ENCODE peak calls at places on chromosomes 7 and 10, in seven cellular contexts. One of them, this sample, is unnamed.

GRCh38 chr7:31782411-31782991 is 95.5 kb downstream of the PPP1R17 start:
- DNase-seq in Peyer's patch: no peak
- DNase-seq in esophagus squamous epithelium: no peak
- DNase-seq in A549: peak; percentile 67
- DNase-seq in testis: peak; percentile 28
- DNase-seq in prostate gland: no peak
- DNase-seq in spleen: no peak
- DNase-seq in this sample: no peak

GRCh38 chr10:33073641-33074410 is 115.8 kb upstream of the ITGB1 start:
- DNase-seq in prostate gland: no peak
- DNase-seq in Peyer's patch: no peak
- DNase-seq in esophagus squamous epithelium: no peak
- DNase-seq in spleen: no peak
- DNase-seq in testis: no peak
- DNase-seq in A549: no peak
- DNase-seq in this sample: no peak

GRCh38 chr7:81007053-81007452 is 88.2 kb upstream of the SEMA3C start:
- DNase-seq in testis: no peak
- DNase-seq in A549: no peak
- DNase-seq in Peyer's patch: no peak
- DNase-seq in esophagus squamous epithelium: no peak
- DNase-seq in spleen: no peak
- DNase-seq in prostate gland: no peak
- DNase-seq in this sample: no peak

GRCh38 chr7:2145835-2146580 is 86.7 kb downstream of the MAD1L1 start:
- DNase-seq in A549: no peak
- DNase-seq in prostate gland: no peak
- DNase-seq in testis: no peak
- DNase-seq in esophagus squamous epithelium: no peak
- DNase-seq in spleen: no peak
- DNase-seq in Peyer's patch: no peak
- DNase-seq in this sample: no peak

GRCh38 chr10:98030991-98031431 is 590 bp upstream of the CRTAC1 start:
- DNase-seq in A549: no peak
- DNase-seq in prostate gland: peak; percentile 15
- DNase-seq in Peyer's patch: no peak
- DNase-seq in testis: no peak
- DNase-seq in esophagus squamous epithelium: no peak
- DNase-seq in spleen: no peak
- DNase-seq in this sample: no peak

GRCh38 chr7:18457832-18458231 is 37.7 kb upstream of the HDAC9 start:
- DNase-seq in testis: no peak
- DNase-seq in Peyer's patch: no peak
- DNase-seq in esophagus squamous epithelium: no peak
- DNase-seq in A549: no peak
- DNase-seq in spleen: no peak
- DNase-seq in prostate gland: no peak
- DNase-seq in this sample: no peak

GRCh38 chr7:14698239-14698638 is 204.3 kb downstream of the DGKB start:
- DNase-seq in esophagus squamous epithelium: no peak
- DNase-seq in A549: no peak
- DNase-seq in spleen: no peak
- DNase-seq in prostate gland: no peak
- DNase-seq in testis: no peak
- DNase-seq in Peyer's patch: no peak
- DNase-seq in this sample: no peak

GRCh38 chr10:21092683-21093524 is 195.8 kb upstream of the NEBL start:
- DNase-seq in A549: no peak
- DNase-seq in testis: no peak
- DNase-seq in prostate gland: no peak
- DNase-seq in spleen: no peak
- DNase-seq in esophagus squamous epithelium: no peak
- DNase-seq in Peyer's patch: no peak
- DNase-seq in this sample: no peak

GRCh38 chr10:29648114-29648982 is 13.6 kb upstream of the SVIL start:
- DNase-seq in Peyer's patch: peak; percentile 57
- DNase-seq in prostate gland: no peak
- DNase-seq in testis: peak; percentile 51
- DNase-seq in spleen: no peak
- DNase-seq in A549: no peak
- DNase-seq in esophagus squamous epithelium: no peak
- DNase-seq in this sample: no peak

GRCh38 chr10:124145109-124145860 is 51.9 kb upstream of the CHST15 start:
- DNase-seq in testis: peak; percentile 48
- DNase-seq in Peyer's patch: no peak
- DNase-seq in esophagus squamous epithelium: no peak
- DNase-seq in A549: no peak
- DNase-seq in spleen: peak; percentile 92
- DNase-seq in prostate gland: no peak
- DNase-seq in this sample: no peak

GRCh38 chr10:124142296-124142853 is 49.0 kb upstream of the CHST15 start:
- DNase-seq in testis: no peak
- DNase-seq in esophagus squamous epithelium: no peak
- DNase-seq in prostate gland: no peak
- DNase-seq in spleen: peak; percentile 44
- DNase-seq in A549: no peak
- DNase-seq in Peyer's patch: no peak
- DNase-seq in this sample: no peak

GRCh38 chr10:124142960-124143359 is 49.6 kb upstream of the CHST15 start:
- DNase-seq in A549: no peak
- DNase-seq in Peyer's patch: no peak
- DNase-seq in prostate gland: no peak
- DNase-seq in testis: no peak
- DNase-seq in spleen: peak; percentile 74
- DNase-seq in esophagus squamous epithelium: no peak
- DNase-seq in this sample: no peak

GRCh38 chr10:124144536-124144935 is 51.1 kb upstream of the CHST15 start:
- DNase-seq in esophagus squamous epithelium: no peak
- DNase-seq in spleen: peak; percentile 76
- DNase-seq in A549: no peak
- DNase-seq in Peyer's patch: no peak
- DNase-seq in testis: no peak
- DNase-seq in prostate gland: no peak
- DNase-seq in this sample: no peak

GRCh38 chr10:124143721-124144120 is 50.3 kb upstream of the CHST15 start:
- DNase-seq in spleen: peak; percentile 65
- DNase-seq in Peyer's patch: no peak
- DNase-seq in testis: no peak
- DNase-seq in A549: no peak
- DNase-seq in prostate gland: no peak
- DNase-seq in esophagus squamous epithelium: no peak
- DNase-seq in this sample: no peak
- H3K4me1 ChIP-seq in spleen: peaks cover 57% of the 10 kb centered on the region
- H3K4me1 ChIP-seq in Peyer's patch: no peaks in the 10 kb centered on the region
- H3K4me1 ChIP-seq in testis: peaks cover 5% of the 10 kb centered on the region
- H3K4me1 ChIP-seq in A549: no peaks in the 10 kb centered on the region
- H3K4me1 ChIP-seq in prostate gland: no peaks in the 10 kb centered on the region
- H3K4me1 ChIP-seq in esophagus squamous epithelium: peaks cover 21% of the 10 kb centered on the region
- H3K4me1 ChIP-seq in this sample: peaks cover 7% of the 10 kb centered on the region

DNA sequence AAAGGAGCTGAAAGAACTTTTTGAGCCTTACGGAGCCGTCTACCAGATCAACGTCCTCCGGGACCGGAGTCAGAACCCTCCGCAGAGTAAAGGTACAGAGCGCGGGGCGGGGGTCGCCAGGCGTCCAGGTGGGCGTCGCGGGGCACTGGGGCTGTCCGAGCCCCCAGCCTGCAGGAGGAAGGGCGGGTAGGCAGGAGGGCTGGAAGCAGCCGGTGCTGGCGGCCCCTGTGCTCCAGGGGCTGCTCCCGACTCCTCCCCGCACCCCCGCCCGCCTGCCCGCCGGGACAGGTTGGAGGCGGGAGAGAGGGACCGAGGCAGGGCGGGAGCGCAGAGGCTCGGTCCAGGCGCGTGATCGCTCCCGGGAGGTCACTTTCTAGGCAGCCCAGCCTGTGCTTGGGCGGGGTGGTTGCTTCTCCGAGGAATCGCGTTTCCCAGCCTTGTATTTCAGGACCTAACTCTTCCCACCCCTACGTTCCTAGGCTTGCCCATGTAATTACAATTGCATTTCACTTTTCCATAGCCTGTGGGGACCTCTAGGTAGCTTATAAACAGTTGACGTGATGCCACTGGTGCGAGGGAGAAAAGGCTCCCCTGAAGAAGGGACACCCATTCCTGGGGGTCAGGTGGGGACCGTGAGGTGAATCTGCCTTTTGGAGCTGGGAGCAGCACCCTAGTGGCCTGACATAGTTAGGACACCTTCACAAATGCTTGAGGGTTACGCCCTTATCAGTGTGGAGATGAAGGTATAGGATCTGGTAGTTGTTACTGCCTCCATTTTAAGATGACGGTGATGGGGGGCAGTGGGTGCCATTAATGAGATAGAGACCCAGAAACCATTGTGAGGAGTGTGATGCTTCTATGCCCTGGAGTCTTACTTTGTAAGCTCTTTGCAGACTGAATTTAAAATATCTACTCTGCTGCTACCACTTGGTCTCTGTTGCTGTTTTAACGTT is 148.2 kb downstream of the CELF2 start:
- DNase-seq in testis: peak; percentile 85
- DNase-seq in esophagus squamous epithelium: no peak
- DNase-seq in A549: peak; percentile 5
- DNase-seq in prostate gland: peak; percentile 28
- DNase-seq in Peyer's patch: peak; percentile 66
- DNase-seq in spleen: peak; percentile 90
- DNase-seq in this sample: no peak
- TF ChIP-seq POLR2A in testis: no peak
- TF ChIP-seq POLR2A in esophagus squamous epithelium: no peak
- TF ChIP-seq POLR2A in A549: no peak
- TF ChIP-seq POLR2A in prostate gland: no peak
- TF ChIP-seq POLR2A in Peyer's patch: peak; percentile 59
- TF ChIP-seq POLR2A in spleen: no peak
- TF ChIP-seq POLR2A in this sample: no peak

GRCh38 chr10:99836711-99837110 is 54.3 kb downstream of the ABCC2 start:
- DNase-seq in Peyer's patch: no peak
- DNase-seq in spleen: no peak
- DNase-seq in A549: no peak
- DNase-seq in testis: no peak
- DNase-seq in esophagus squamous epithelium: no peak
- DNase-seq in prostate gland: no peak
- DNase-seq in this sample: no peak
- TF ChIP-seq CTCF in Peyer's patch: no peak
- TF ChIP-seq CTCF in spleen: no peak
- TF ChIP-seq CTCF in A549: no peak
- TF ChIP-seq CTCF in testis: no peak
- TF ChIP-seq CTCF in esophagus squamous epithelium: no peak
- TF ChIP-seq CTCF in prostate gland: no peak
- TF ChIP-seq CTCF in this sample: no peak

GRCh38 chr10:91214906-91215305 is 5.6 kb upstream of the PCGF5 start:
- DNase-seq in testis: no peak
- DNase-seq in Peyer's patch: no peak
- DNase-seq in esophagus squamous epithelium: no peak
- DNase-seq in A549: no peak
- DNase-seq in spleen: no peak
- DNase-seq in prostate gland: no peak
- DNase-seq in this sample: no peak
- H3K4me1 ChIP-seq in testis: no peaks in the 10 kb centered on the region
- H3K4me1 ChIP-seq in Peyer's patch: peaks cover 8% of the 10 kb centered on the region
- H3K4me1 ChIP-seq in esophagus squamous epithelium: peaks cover 7% of the 10 kb centered on the region
- H3K4me1 ChIP-seq in A549: peaks cover 10% of the 10 kb centered on the region
- H3K4me1 ChIP-seq in spleen: peaks cover 70% of the 10 kb centered on the region
- H3K4me1 ChIP-seq in prostate gland: no peaks in the 10 kb centered on the region
- H3K4me1 ChIP-seq in this sample: peaks cover 14% of the 10 kb centered on the region

DNA sequence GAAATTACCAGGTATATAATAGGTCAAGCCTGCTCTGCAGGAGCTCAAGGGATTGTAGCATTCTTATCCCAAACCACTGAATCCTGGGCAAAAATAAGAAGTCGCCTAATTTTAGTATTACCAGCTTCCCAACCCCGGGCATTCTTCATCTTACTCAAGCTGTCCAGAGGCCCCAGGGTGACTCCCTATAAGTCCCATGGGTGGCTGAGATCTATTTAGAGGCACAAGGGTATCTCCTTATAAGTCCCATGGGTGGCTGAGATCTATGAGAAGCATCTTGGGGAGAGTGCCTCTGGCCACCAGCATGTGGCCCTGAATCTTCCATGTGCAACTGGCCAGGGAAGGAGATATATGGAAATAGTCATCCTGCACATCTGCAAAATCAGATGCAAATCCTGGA is 38.9 kb downstream of the PRSS2 start:
- DNase-seq in testis: no peak
- DNase-seq in esophagus squamous epithelium: no peak
- DNase-seq in Peyer's patch: no peak
- DNase-seq in A549: no peak
- DNase-seq in prostate gland: no peak
- DNase-seq in spleen: no peak
- DNase-seq in this sample: no peak
- TF ChIP-seq POLR2A in testis: no peak
- TF ChIP-seq POLR2A in esophagus squamous epithelium: no peak
- TF ChIP-seq POLR2A in Peyer's patch: no peak
- TF ChIP-seq POLR2A in A549: no peak
- TF ChIP-seq POLR2A in prostate gland: no peak
- TF ChIP-seq POLR2A in spleen: no peak
- TF ChIP-seq POLR2A in this sample: no peak

GRCh38 chr10:99412100-99412499 is 18.3 kb downstream of the GOT1 start:
- DNase-seq in testis: no peak
- DNase-seq in Peyer's patch: no peak
- DNase-seq in esophagus squamous epithelium: no peak
- DNase-seq in A549: no peak
- DNase-seq in prostate gland: no peak
- DNase-seq in spleen: no peak
- DNase-seq in this sample: no peak
- TF ChIP-seq CTCF in testis: no peak
- TF ChIP-seq CTCF in Peyer's patch: peak; percentile 56
- TF ChIP-seq CTCF in esophagus squamous epithelium: no peak
- TF ChIP-seq CTCF in A549: no peak
- TF ChIP-seq CTCF in prostate gland: no peak
- TF ChIP-seq CTCF in spleen: no peak
- TF ChIP-seq CTCF in this sample: no peak

GRCh38 chr7:84058311-84059076 is 136.1 kb downstream of the SEMA3A start:
- DNase-seq in spleen: no peak
- DNase-seq in A549: no peak
- DNase-seq in prostate gland: no peak
- DNase-seq in esophagus squamous epithelium: no peak
- DNase-seq in Peyer's patch: no peak
- DNase-seq in testis: no peak
- DNase-seq in this sample: no peak

GRCh38 chr7:84055904-84056615 is 138.5 kb downstream of the SEMA3A start:
- DNase-seq in A549: no peak
- DNase-seq in spleen: no peak
- DNase-seq in esophagus squamous epithelium: no peak
- DNase-seq in Peyer's patch: no peak
- DNase-seq in prostate gland: no peak
- DNase-seq in testis: no peak
- DNase-seq in this sample: no peak

GRCh38 chr7:84060760-84061261 is 133.8 kb downstream of the SEMA3A start:
- DNase-seq in esophagus squamous epithelium: no peak
- DNase-seq in A549: peak; percentile 10
- DNase-seq in Peyer's patch: no peak
- DNase-seq in prostate gland: no peak
- DNase-seq in testis: no peak
- DNase-seq in spleen: no peak
- DNase-seq in this sample: no peak

GRCh38 chr7:84057576-84057975 is 137.0 kb downstream of the SEMA3A start:
- DNase-seq in esophagus squamous epithelium: no peak
- DNase-seq in testis: no peak
- DNase-seq in A549: no peak
- DNase-seq in prostate gland: no peak
- DNase-seq in spleen: no peak
- DNase-seq in Peyer's patch: no peak
- DNase-seq in this sample: no peak

GRCh38 chr7:84060000-84060399 is 134.6 kb downstream of the SEMA3A start:
- DNase-seq in testis: no peak
- DNase-seq in esophagus squamous epithelium: no peak
- DNase-seq in prostate gland: no peak
- DNase-seq in A549: no peak
- DNase-seq in Peyer's patch: no peak
- DNase-seq in spleen: no peak
- DNase-seq in this sample: no peak
- H3K4me1 ChIP-seq in testis: no peaks in the 10 kb centered on the region
- H3K4me1 ChIP-seq in esophagus squamous epithelium: no peaks in the 10 kb centered on the region
- H3K4me1 ChIP-seq in prostate gland: no peaks in the 10 kb centered on the region
- H3K4me1 ChIP-seq in A549: peaks cover 43% of the 10 kb centered on the region
- H3K4me1 ChIP-seq in Peyer's patch: no peaks in the 10 kb centered on the region
- H3K4me1 ChIP-seq in spleen: no peaks in the 10 kb centered on the region
- H3K4me1 ChIP-seq in this sample: no peaks in the 10 kb centered on the region

GRCh38 chr7:140479062-140479738 is at the start of gene MKRN1:
- DNase-seq in prostate gland: peak; percentile 96
- DNase-seq in spleen: peak; percentile 98
- DNase-seq in esophagus squamous epithelium: peak; percentile 73
- DNase-seq in A549: peak; percentile 91
- DNase-seq in Peyer's patch: peak; percentile 98
- DNase-seq in testis: peak; percentile 96
- DNase-seq in this sample: no peak
- TF ChIP-seq POLR2A in prostate gland: peak; percentile 87
- TF ChIP-seq POLR2A in spleen: no peak
- TF ChIP-seq POLR2A in esophagus squamous epithelium: no peak
- TF ChIP-seq POLR2A in A549: peak; percentile 47
- TF ChIP-seq POLR2A in Peyer's patch: peak; percentile 93
- TF ChIP-seq POLR2A in testis: peak; percentile 42
- TF ChIP-seq POLR2A in this sample: no peak

This sample was measured in vagina.